ENCODE peak calls at places on chromosomes 11 and 22, in ten cellular contexts. K is cardiac muscle cell; A is Calu3; I is CD8-positive, alpha-beta T cell; U is fibroblast of lung; B is GM23338; F is bronchial epithelial cell; Y is type B pancreatic cell; C is psoas muscle; H is HCT116. V is an unnamed sample.

GRCh38 chr22:46108564-46109473 is 41.5 kb upstream of the PPARA start:
- DNase-seq in K (peak; percentile 48), A (peak; percentile 44), I (no peak), U (no peak), B (peak; percentile 30), F (peak; percentile 33), Y (no peak), C (no peak), H (no peak), V (no peak)

GRCh38 chr22:35648066-35649025 is at the start of gene APOL6:
- DNase-seq in K (peak; percentile 86), A (peak; percentile 37), I (peak; percentile 67), U (peak; percentile 92), B (peak; percentile 32), F (peak; percentile 49), Y (peak; percentile 44), C (peak; percentile 58), H (no peak), V (peak; percentile 77)

GRCh38 chr11:10348650-10349280 is 43.9 kb downstream of the ADM start:
- DNase-seq in K (peak; percentile 64), A (peak; percentile 33), I (no peak), U (peak; percentile 84), B (no peak), F (no peak), Y (no peak), C (no peak), H (no peak), V (no peak)

GRCh38 chr22:20247010-20247505 is 21.1 kb downstream of the RTN4R start:
- DNase-seq in K (no peak), A (no peak), I (no peak), U (no peak), B (peak; percentile 30), F (no peak), Y (no peak), C (no peak), H (no peak), V (no peak)

GRCh38 chr11:70605846-70606245 is 207.5 kb downstream of the CTTN start:
- DNase-seq in K (no peak), A (no peak), I (no peak), U (no peak), B (no peak), F (no peak), Y (no peak), C (peak; percentile 17), H (no peak), V (no peak)

GRCh38 chr11:3021125-3021524 is 29.0 kb upstream of the NAP1L4 start:
- DNase-seq in K (peak; percentile 32), A (peak; percentile 66), I (peak; percentile 63), U (peak; percentile 31), B (peak; percentile 78), F (peak; percentile 61), Y (no peak), C (no peak), H (peak; percentile 31), V (no peak)

GRCh38 chr11:134761361-134761760 is 349.3 kb upstream of the B3GAT1 start:
- DNase-seq in K (no peak), A (no peak), I (no peak), U (no peak), B (no peak), F (no peak), Y (no peak), C (no peak), H (no peak), V (peak; percentile 64)

GRCh38 chr22:17260950-17261349 is 41.7 kb upstream of the ADA2 start:
- DNase-seq in K (no peak), A (no peak), I (no peak), U (no peak), B (peak; percentile 81), F (no peak), Y (no peak), C (no peak), H (no peak), V (no peak)

GRCh38 chr11:76671626-76672309 is 1.2 kb upstream of the LRRC32 start:
- DNase-seq in K (no peak), A (no peak), I (no peak), U (no peak), B (no peak), F (no peak), Y (no peak), C (peak; percentile 42), H (no peak), V (no peak)

GRCh38 chr11:32312206-32312817 is 123.0 kb downstream of the WT1 start:
- DNase-seq in K (peak; percentile 71), A (no peak), I (no peak), U (peak; percentile 53), B (no peak), F (peak; percentile 48), Y (no peak), C (no peak), H (no peak), V (no peak)

GRCh38 chr11:73198677-73199076 is 19.4 kb upstream of the P2RY2 start:
- DNase-seq in K (peak; percentile 20), A (peak; percentile 34), I (no peak), U (no peak), B (peak; percentile 79), F (peak; percentile 67), Y (no peak), C (no peak), H (peak; percentile 45), V (no peak)

GRCh38 chr11:134276396-134277175 is 407 bp downstream of the GLB1L3 start:
- DNase-seq in K (no peak), A (no peak), I (no peak), U (no peak), B (peak; percentile 71), F (no peak), Y (peak; percentile 69), C (no peak), H (no peak), V (peak; percentile 83)

GRCh38 chr22:36737776-36738175 is 34.2 kb upstream of the CACNG2 start:
- DNase-seq in K (no peak), A (no peak), I (no peak), U (no peak), B (no peak), F (peak; percentile 6), Y (peak; percentile 60), C (peak; percentile 62), H (no peak), V (peak; percentile 59)

GRCh38 chr11:78419327-78419726 is 1.7 kb upstream of the GAB2 start:
- DNase-seq in K (peak; percentile 99), A (no peak), I (no peak), U (peak; percentile 99), B (no peak), F (peak; percentile 93), Y (no peak), C (peak; percentile 63), H (no peak), V (no peak)

GRCh38 chr22:25403752-25404471 is 160.6 kb upstream of the GRK3 start:
- DNase-seq in K (no peak), A (no peak), I (no peak), U (peak; percentile 59), B (peak; percentile 75), F (peak; percentile 15), Y (no peak), C (no peak), H (no peak), V (no peak)

GRCh38 chr11:60953781-60954180 is 1.8 kb upstream of the SLC15A3 start:
- DNase-seq in K (no peak), A (no peak), I (no peak), U (no peak), B (no peak), F (no peak), Y (no peak), C (no peak), H (no peak), V (no peak)

DNA sequence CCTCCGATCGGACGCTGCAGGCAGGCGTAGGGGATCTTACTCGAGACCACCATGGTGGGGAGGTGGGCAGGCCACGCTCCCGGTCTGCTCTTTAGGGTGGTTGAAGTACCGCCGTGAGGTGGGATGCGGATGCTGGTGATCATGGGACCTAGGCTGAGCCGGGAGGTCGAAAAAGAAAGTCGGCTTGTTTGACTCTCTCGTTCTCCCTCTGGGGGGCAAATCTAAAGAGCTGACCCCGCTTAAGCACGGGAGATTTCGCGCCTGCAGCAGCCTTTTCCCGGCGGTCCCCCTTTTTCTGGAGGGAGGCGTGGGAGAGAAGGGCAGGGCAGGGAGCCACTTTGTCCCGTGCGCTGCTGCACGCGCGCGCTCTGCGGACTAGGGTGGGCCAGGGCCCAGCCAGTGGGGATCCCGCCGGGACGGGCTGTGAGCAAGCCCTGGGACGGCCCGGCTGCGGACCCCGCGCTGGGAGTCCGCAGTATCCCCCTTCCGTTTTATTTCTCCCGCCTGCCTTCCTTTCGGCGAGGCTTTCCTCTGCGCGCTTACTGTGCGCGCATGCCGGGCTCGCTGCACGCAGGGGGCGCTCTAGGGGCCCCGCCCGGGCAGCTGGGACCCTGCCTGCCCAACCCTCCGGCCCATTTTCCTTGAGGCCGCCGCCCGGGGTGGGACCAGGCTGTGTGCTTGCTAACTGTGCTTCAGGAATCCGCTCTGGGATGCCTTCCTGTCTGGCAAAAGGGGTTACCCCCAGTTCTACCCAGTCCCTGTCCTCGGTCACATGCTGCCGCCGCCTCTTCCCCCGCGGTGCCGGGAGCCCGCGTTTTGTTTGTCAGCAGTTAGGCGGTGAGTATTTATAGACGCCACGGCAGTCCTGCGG is 81.0 kb downstream of the PRR5L start:
- DNase-seq in K (peak; percentile 71), A (peak; percentile 56), I (peak; percentile 59), U (no peak), B (peak; percentile 87), F (no peak), Y (peak; percentile 75), C (peak; percentile 78), H (no peak), V (peak; percentile 89)
- TF ChIP-seq CTCF in K (peak; percentile 80), A (no peak), I (peak; percentile 32), U (peak; percentile 51), B (peak; percentile 52), F (peak; percentile 75), Y (peak; percentile 68), C (peak; percentile 50), H (no peak), V (peak; percentile 80)

GRCh38 chr11:123303924-123304323 is 108.9 kb upstream of the CLMP start:
- DNase-seq in K (no peak), A (no peak), I (no peak), U (no peak), B (peak; percentile 13), F (no peak), Y (no peak), C (no peak), H (no peak), V (no peak)
- TF ChIP-seq CTCF in K (no peak), A (no peak), I (no peak), U (no peak), B (no peak), F (no peak), Y (no peak), C (no peak), H (peak; percentile 7), V (no peak)

DNA sequence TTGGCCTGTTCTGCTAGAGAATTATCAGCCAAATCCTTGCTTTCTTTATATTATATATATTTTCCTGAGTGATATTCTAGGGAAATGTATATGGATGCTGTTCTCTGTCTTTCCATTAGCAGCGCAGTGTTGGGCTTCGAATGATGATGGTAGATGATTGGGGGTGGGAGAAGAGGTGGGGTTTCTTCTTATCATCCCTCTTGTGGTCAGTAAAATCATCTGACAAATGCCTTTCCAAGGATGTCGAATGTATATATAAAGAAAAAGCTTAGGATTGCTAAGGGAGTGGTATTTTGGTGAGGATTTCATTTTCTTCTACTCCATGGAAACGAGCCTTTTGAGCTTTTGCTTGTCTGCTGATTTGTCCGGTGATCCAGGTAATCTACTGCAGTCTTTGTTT is 48.9 kb downstream of the ARHGEF12 start:
- DNase-seq in K (peak; percentile 42), A (no peak), I (no peak), U (peak; percentile 39), B (peak; percentile 41), F (no peak), Y (no peak), C (no peak), H (no peak), V (no peak)
- TF ChIP-seq CTCF in K (no peak), A (no peak), I (no peak), U (no peak), B (no peak), F (no peak), Y (no peak), C (no peak), H (no peak), V (no peak)

GRCh38 chr11:85704967-85705366 is 19.0 kb upstream of the CCDC89 start:
- DNase-seq in K (no peak), A (no peak), I (no peak), U (no peak), B (no peak), F (no peak), Y (no peak), C (no peak), H (no peak), V (no peak)
- TF ChIP-seq CTCF in K (no peak), A (no peak), I (no peak), U (no peak), B (no peak), F (no peak), Y (no peak), C (no peak), H (no peak), V (no peak)

V was measured in osteocyte.